ENCODE peak calls at places on chromosome 19, in ten cellular contexts. B is neural crest cell, R is H9, T is hypothalamus, K is fibroblast of pulmonary artery, O is GM12865, X is AG04450, G is cardiac fibroblast, U is NCI-H1105, E is HT1080. J is an unnamed sample.

GRCh38 chr19:49613374-49613773 is 22.4 kb downstream of the PRR12 start:
- DNase-seq in B (no peak), R (no peak), T (no peak), K (no peak), O (no peak), X (no peak), G (no peak), U (no peak), E (peak), J (no peak)

GRCh38 chr19:42394751-42395150 is 4.7 kb upstream of the CNFN start:
- DNase-seq in B (no peak), R (no peak), T (no peak), K (no peak), O (no peak), X (no peak), G (peak), U (no peak), E (peak), J (no peak)

GRCh38 chr19:13588953-13589833 is 82.9 kb upstream of the CACNA1A start:
- DNase-seq in B (peak), R (peak), T (peak), K (peak), O (peak), X (peak), G (peak), U (peak), E (peak), J (no peak)

GRCh38 chr19:11322269-11323024 is 17.0 kb downstream of the RAB3D start:
- DNase-seq in B (no peak), R (no peak), T (no peak), K (no peak), O (no peak), X (no peak), G (no peak), U (no peak), E (no peak), J (no peak)

GRCh38 chr19:6687117-6687516 is 17.2 kb upstream of the TNFSF14 start:
- DNase-seq in B (no peak), R (no peak), T (no peak), K (no peak), O (no peak), X (no peak), G (no peak), U (no peak), E (no peak), J (no peak)

GRCh38 chr19:30350995-30351394 is 21.2 kb upstream of the ZNF536 start:
- DNase-seq in B (no peak), R (no peak), T (no peak), K (no peak), O (no peak), X (no peak), G (no peak), U (no peak), E (no peak), J (no peak)

GRCh38 chr19:1076951-1077350 is 10.0 kb downstream of the ARHGAP45 start:
- DNase-seq in B (no peak), R (no peak), T (no peak), K (no peak), O (peak), X (no peak), G (no peak), U (no peak), E (peak), J (no peak)

GRCh38 chr19:19627716-19628498 is at the start of gene LPAR2:
- DNase-seq in B (peak), R (peak), T (no peak), K (no peak), O (peak), X (no peak), G (no peak), U (peak), E (no peak), J (no peak)

GRCh38 chr19:35655600-35655999 is 7.5 kb downstream of the COX6B1 start:
- DNase-seq in B (no peak), R (no peak), T (no peak), K (no peak), O (no peak), X (no peak), G (no peak), U (no peak), E (no peak), J (no peak)

GRCh38 chr19:38734426-38735256 is 9.6 kb downstream of the CAPN12 start:
- DNase-seq in B (no peak), R (peak), T (no peak), K (no peak), O (peak), X (no peak), G (no peak), U (no peak), E (peak), J (no peak)

GRCh38 chr19:28466107-28467045 is 746.6 kb downstream of the UQCRFS1 start:
- DNase-seq in B (peak), R (peak), T (no peak), K (peak), O (peak), X (no peak), G (peak), U (peak), E (peak), J (no peak)

GRCh38 chr19:9144920-9145319 is 4.7 kb downstream of the ZNF317 start:
- DNase-seq in B (no peak), R (no peak), T (no peak), K (peak), O (no peak), X (no peak), G (peak), U (no peak), E (no peak), J (no peak)

GRCh38 chr19:1808395-1808731 is 3.7 kb downstream of the ATP8B3 start:
- DNase-seq in B (no peak), R (no peak), T (no peak), K (no peak), O (no peak), X (no peak), G (no peak), U (no peak), E (no peak), J (no peak)

GRCh38 chr19:19260417-19260816 is 12.7 kb downstream of the TM6SF2 start:
- DNase-seq in B (no peak), R (no peak), T (no peak), K (no peak), O (no peak), X (no peak), G (no peak), U (no peak), E (no peak), J (no peak)

GRCh38 chr19:48997972-48998371 is 4.3 kb downstream of the RUVBL2 start:
- DNase-seq in B (peak), R (peak), T (no peak), K (peak), O (peak), X (no peak), G (peak), U (no peak), E (peak), J (no peak)

GRCh38 chr19:1865172-1866010 is 2.0 kb upstream of the KLF16 start:
- DNase-seq in B (no peak), R (no peak), T (no peak), K (no peak), O (no peak), X (no peak), G (no peak), U (no peak), E (no peak), J (no peak)

GRCh38 chr19:1177322-1178114 is 3.5 kb upstream of the SBNO2 start:
- DNase-seq in B (no peak), R (no peak), T (no peak), K (peak), O (no peak), X (peak), G (peak), U (no peak), E (peak), J (peak)

GRCh38 chr19:18603958-18604819 is 2.4 kb downstream of the CRLF1 start:
- DNase-seq in B (no peak), R (no peak), T (no peak), K (no peak), O (no peak), X (no peak), G (no peak), U (no peak), E (no peak), J (no peak)

GRCh38 chr19:3818479-3818878 is 32.3 kb upstream of the MATK start:
- DNase-seq in B (no peak), R (no peak), T (no peak), K (peak), O (no peak), X (no peak), G (no peak), U (no peak), E (peak), J (peak)

GRCh38 chr19:40807147-40808020 is 8.4 kb downstream of the EGLN2 start:
- DNase-seq in B (no peak), R (peak), T (no peak), K (no peak), O (no peak), X (no peak), G (no peak), U (no peak), E (no peak), J (no peak)

GRCh38 chr19:14871619-14872230 is 14.2 kb downstream of the OR7A17 start:
- DNase-seq in B (no peak), R (no peak), T (no peak), K (peak), O (peak), X (no peak), G (peak), U (no peak), E (peak), J (no peak)

GRCh38 chr19:54523403-54523802 is 20.8 kb downstream of the LAIR2 start:
- DNase-seq in B (no peak), R (no peak), T (no peak), K (peak), O (peak), X (no peak), G (no peak), U (no peak), E (peak), J (no peak)

GRCh38 chr19:1247747-1248453 is 483 bp upstream of the MIDN start:
- DNase-seq in B (no peak), R (peak), T (peak), K (peak), O (peak), X (no peak), G (peak), U (no peak), E (peak), J (no peak)

GRCh38 chr19:40754611-40755247 is 3.7 kb downstream of the SNRPA start:
- DNase-seq in B (no peak), R (no peak), T (no peak), K (no peak), O (peak), X (no peak), G (no peak), U (no peak), E (no peak), J (no peak)

GRCh38 chr19:15448778-15449619 is 757 bp downstream of the WIZ start:
- DNase-seq in B (no peak), R (no peak), T (no peak), K (peak), O (peak), X (no peak), G (peak), U (no peak), E (peak), J (no peak)

GRCh38 chr19:48379058-48379457 is 12.3 kb downstream of the KDELR1 start:
- DNase-seq in B (no peak), R (no peak), T (no peak), K (no peak), O (no peak), X (no peak), G (no peak), U (no peak), E (peak), J (no peak)

GRCh38 chr19:53945441-53945840 is 17.3 kb upstream of the CACNG8 start:
- DNase-seq in B (no peak), R (peak), T (no peak), K (peak), O (no peak), X (no peak), G (peak), U (no peak), E (peak), J (no peak)

GRCh38 chr19:18736415-18737336 is 53.2 kb downstream of the CRTC1 start:
- DNase-seq in B (no peak), R (no peak), T (no peak), K (no peak), O (no peak), X (no peak), G (no peak), U (no peak), E (no peak), J (no peak)

GRCh38 chr19:35444735-35445134 is 3.3 kb upstream of the FFAR2 start:
- DNase-seq in B (no peak), R (no peak), T (no peak), K (no peak), O (no peak), X (no peak), G (no peak), U (no peak), E (no peak), J (no peak)

GRCh38 chr19:42316223-42317211 is 3.4 kb downstream of the TMEM145 start:
- DNase-seq in B (no peak), R (no peak), T (no peak), K (no peak), O (peak), X (no peak), G (no peak), U (no peak), E (peak), J (no peak)

GRCh38 chr19:49421039-49421877 is 2.0 kb downstream of the PTH2 start:
- DNase-seq in B (peak), R (peak), T (no peak), K (peak), O (no peak), X (no peak), G (peak), U (peak), E (no peak), J (no peak)

GRCh38 chr19:46761418-46761831 is 15.2 kb upstream of the STRN4 start:
- DNase-seq in B (no peak), R (no peak), T (no peak), K (peak), O (no peak), X (peak), G (peak), U (no peak), E (no peak), J (peak)

GRCh38 chr19:7888145-7888825 is at the start of gene LRRC8E:
- DNase-seq in B (peak), R (peak), T (no peak), K (peak), O (no peak), X (no peak), G (peak), U (no peak), E (peak), J (no peak)

GRCh38 chr19:3005345-3005744 is 23.7 kb downstream of the TLE2 start:
- DNase-seq in B (no peak), R (no peak), T (no peak), K (no peak), O (no peak), X (no peak), G (no peak), U (no peak), E (no peak), J (no peak)

GRCh38 chr19:1252221-1252817 is 3.9 kb downstream of the MIDN start:
- DNase-seq in B (no peak), R (no peak), T (peak), K (peak), O (peak), X (no peak), G (peak), U (no peak), E (peak), J (peak)

GRCh38 chr19:36417752-36418286 is 625 bp downstream of the ZFP82 start:
- DNase-seq in B (peak), R (peak), T (peak), K (no peak), O (no peak), X (no peak), G (no peak), U (no peak), E (peak), J (no peak)

GRCh38 chr19:14599548-14600147 is 16.8 kb downstream of the CLEC17A start:
- DNase-seq in B (no peak), R (no peak), T (no peak), K (no peak), O (no peak), X (no peak), G (no peak), U (no peak), E (no peak), J (no peak)

GRCh38 chr19:10412257-10412977 is 7.9 kb upstream of the PDE4A start:
- DNase-seq in B (no peak), R (no peak), T (no peak), K (no peak), O (peak), X (no peak), G (no peak), U (no peak), E (no peak), J (no peak)